ENCODE peak calls at places on chromosomes 4 and X, in five cellular contexts. B is HFF-Myc; F is stimulated activated CD4-positive, alpha-beta T cell treated with anti-CD3 and anti-CD28 coated beads, Interleukin-4, amount 100 ng/mL, for 1 hour; Q is GM23248; Z is activated CD4-positive, alpha-beta T cell treated with anti-CD3 and anti-CD28 coated beads, Interleukin-2, amount 10 ng/mL, durations not matched to agents 7 days and 5 days. P is an unnamed sample.

GRCh38 chr4:106766519-106766918 is 269.6 kb downstream of the DKK2 start:
- DNase-seq in F (no peak), Q (peak; percentile 42), B (no peak), Z (no peak), P (no peak)

GRCh38 chr4:52552778-52553177 is 106.3 kb downstream of the USP46 start:
- DNase-seq in Z (no peak), F (no peak), B (no peak), Q (no peak), P (no peak)

GRCh38 chr4:42310343-42310742 is 86.9 kb upstream of the SHISA3 start:
- DNase-seq in Q (no peak), Z (no peak), F (no peak), B (no peak), P (no peak)

GRCh38 chrX:2697741-2698294 is 6.7 kb downstream of the CD99 start:
- DNase-seq in Z (no peak), Q (no peak), B (no peak), F (no peak), P (no peak)

GRCh38 chr4:160142579-160142978 is 1039.7 kb downstream of the RAPGEF2 start:
- DNase-seq in Z (no peak), Q (no peak), F (no peak), B (no peak), P (no peak)

GRCh38 chr4:123352240-123352945 is 44.2 kb upstream of the SPRY1 start:
- DNase-seq in Q (peak; percentile 40), B (no peak), Z (no peak), F (no peak), P (peak; percentile 32)

GRCh38 chrX:19912-20571 is 261.1 kb upstream of the PLCXD1 start:
- DNase-seq in Q (peak; percentile 13), B (no peak), F (no peak), Z (no peak), P (no peak)

GRCh38 chrX:48465336-48465933 is 4.6 kb downstream of the SLC38A5 start:
- DNase-seq in Z (no peak), B (peak; percentile 65), F (no peak), Q (peak; percentile 92), P (no peak)

GRCh38 chr4:184952522-184952921 is 65.8 kb upstream of the HELT start:
- DNase-seq in Q (no peak), B (no peak), F (no peak), Z (no peak), P (no peak)